ENCODE peak calls at places on chromosomes 5 and 9, in ten cellular contexts. C is CD4-positive, alpha-beta T cell; K is GM10248; O is OCI-LY7; L is breast epithelium; Z is transverse colon; N is CD8-positive, alpha-beta T cell; X is WERI-Rb-1; Y is AG04450; R is IMR-90. I is an unnamed sample.
A peak's percentile ranks its signal among the peaks of the same experiment; 100 is the strongest.

GRCh38 chr9:12916037-12916436 is 141.2 kb downstream of the LURAP1L start:
- DNase-seq in C (no peak), O (no peak), Z (no peak), X (no peak), N (no peak), Y (no peak), L (no peak), K (no peak), R (peak; percentile 19), I (no peak)

GRCh38 chr5:126982926-126983873 is 47.2 kb downstream of the MARCHF3 start:
- DNase-seq in K (no peak), C (no peak), X (no peak), L (no peak), N (no peak), Y (no peak), R (no peak), O (no peak), Z (no peak), I (no peak)

GRCh38 chr5:115424446-115424845 is 120.1 kb downstream of the FEM1C start:
- DNase-seq in Z (no peak), Y (no peak), C (no peak), K (no peak), R (no peak), L (no peak), N (no peak), X (no peak), O (no peak), I (no peak)

GRCh38 chr5:136084698-136085097 is 47.9 kb upstream of the SMAD5 start:
- DNase-seq in K (no peak), O (no peak), L (peak; percentile 68), C (no peak), Y (no peak), N (no peak), X (no peak), R (no peak), Z (peak; percentile 29), I (no peak)

GRCh38 chr9:5786370-5787127 is 46.4 kb downstream of the ERMP1 start:
- DNase-seq in C (no peak), Z (no peak), K (no peak), L (no peak), X (no peak), O (no peak), N (no peak), R (peak; percentile 61), Y (no peak), I (no peak)

GRCh38 chr5:18765304-18765703 is 1131.0 kb downstream of the TAF11L14 start:
- DNase-seq in Z (no peak), C (no peak), O (no peak), X (no peak), R (no peak), Y (no peak), K (no peak), N (no peak), L (no peak), I (no peak)

GRCh38 chr9:95413793-95414192 is 96.3 kb upstream of the FANCC start:
- DNase-seq in L (no peak), K (no peak), R (no peak), N (no peak), O (no peak), Z (no peak), Y (no peak), C (no peak), X (no peak), I (no peak)

GRCh38 chr5:10023494-10023893 is 226.2 kb downstream of the ATPSCKMT start:
- DNase-seq in X (no peak), R (no peak), C (no peak), N (no peak), Y (no peak), L (no peak), O (no peak), K (no peak), Z (no peak), I (no peak)

GRCh38 chr5:1063661-1064382 is 48.0 kb downstream of the SLC12A7 start:
- DNase-seq in X (no peak), N (no peak), K (no peak), C (no peak), Z (no peak), R (no peak), O (no peak), L (no peak), Y (no peak), I (no peak)

GRCh38 chr9:20941177-20941690 is 90.2 kb downstream of the HACD4 start:
- DNase-seq in Y (peak; percentile 36), C (peak; percentile 36), R (peak; percentile 71), Z (peak; percentile 50), N (peak; percentile 30), O (peak; percentile 84), K (peak; percentile 60), X (peak; percentile 55), L (peak; percentile 29), I (peak; percentile 58)

GRCh38 chr5:173753307-173754168 is 134.6 kb upstream of the CPEB4 start:
- DNase-seq in X (peak; percentile 82), C (no peak), Y (peak; percentile 48), L (peak; percentile 30), Z (no peak), R (peak; percentile 72), K (no peak), O (no peak), N (no peak), I (no peak)

GRCh38 chr9:3189113-3189861 is 336.5 kb downstream of the RFX3 start:
- DNase-seq in R (no peak), C (no peak), L (no peak), X (no peak), N (no peak), Y (no peak), Z (no peak), O (no peak), K (no peak), I (no peak)

GRCh38 chr5:140833993-140834392 is at the start of gene PCDHA7:
- DNase-seq in L (no peak), Y (no peak), X (no peak), C (no peak), O (no peak), N (no peak), Z (no peak), R (peak; percentile 2), K (no peak), I (no peak)

GRCh38 chr5:112551437-112552018 is 132.5 kb upstream of the EPB41L4A start:
- DNase-seq in L (peak; percentile 26), Z (peak; percentile 15), O (peak; percentile 75), R (peak; percentile 72), N (no peak), X (peak; percentile 20), K (peak; percentile 58), C (no peak), Y (peak; percentile 20), I (peak; percentile 52)

GRCh38 chr9:132367613-132368305 is 13.0 kb upstream of the SETX start:
- DNase-seq in R (no peak), C (no peak), X (no peak), O (no peak), Z (no peak), L (no peak), N (no peak), Y (no peak), K (no peak), I (no peak)

GRCh38 chr9:92666236-92666635 is 3.7 kb downstream of the IPPK start:
- DNase-seq in K (no peak), Z (no peak), O (no peak), C (no peak), R (no peak), L (no peak), N (no peak), Y (no peak), X (no peak), I (no peak)

GRCh38 chr5:10700516-10700915 is 60.5 kb downstream of the DAP start:
- DNase-seq in N (no peak), X (no peak), O (no peak), L (no peak), C (no peak), Y (no peak), R (no peak), K (no peak), Z (no peak), I (no peak)

DNA sequence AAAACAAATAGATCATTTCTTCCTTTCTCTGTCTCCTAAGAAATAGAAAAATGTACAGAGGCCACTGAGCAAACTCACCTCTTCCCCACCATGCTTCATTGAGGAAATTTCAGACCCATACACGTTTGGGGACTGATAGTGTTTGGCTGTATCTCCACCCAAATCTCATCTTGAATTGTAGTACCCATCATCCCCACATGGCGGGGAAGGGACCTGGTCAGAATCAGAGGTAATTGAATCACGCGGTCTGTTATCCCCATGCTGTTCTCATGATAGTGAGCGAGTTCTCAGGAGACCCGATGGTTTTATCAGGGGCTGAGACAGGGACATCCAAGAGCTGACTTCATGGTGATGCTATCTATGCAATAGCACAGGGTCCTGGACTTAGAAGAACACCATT is 1655.8 kb downstream of the MAT2B start:
- DNase-seq in O (no peak), Y (no peak), R (no peak), L (no peak), C (no peak), Z (no peak), N (no peak), X (no peak), K (no peak), I (no peak)
- TF ChIP-seq CTCF in O (peak; percentile 45), Y (peak; percentile 34), R (no peak), L (no peak), C (no peak), Z (no peak), N (no peak), X (peak; percentile 6), K (no peak), I (no peak)

DNA sequence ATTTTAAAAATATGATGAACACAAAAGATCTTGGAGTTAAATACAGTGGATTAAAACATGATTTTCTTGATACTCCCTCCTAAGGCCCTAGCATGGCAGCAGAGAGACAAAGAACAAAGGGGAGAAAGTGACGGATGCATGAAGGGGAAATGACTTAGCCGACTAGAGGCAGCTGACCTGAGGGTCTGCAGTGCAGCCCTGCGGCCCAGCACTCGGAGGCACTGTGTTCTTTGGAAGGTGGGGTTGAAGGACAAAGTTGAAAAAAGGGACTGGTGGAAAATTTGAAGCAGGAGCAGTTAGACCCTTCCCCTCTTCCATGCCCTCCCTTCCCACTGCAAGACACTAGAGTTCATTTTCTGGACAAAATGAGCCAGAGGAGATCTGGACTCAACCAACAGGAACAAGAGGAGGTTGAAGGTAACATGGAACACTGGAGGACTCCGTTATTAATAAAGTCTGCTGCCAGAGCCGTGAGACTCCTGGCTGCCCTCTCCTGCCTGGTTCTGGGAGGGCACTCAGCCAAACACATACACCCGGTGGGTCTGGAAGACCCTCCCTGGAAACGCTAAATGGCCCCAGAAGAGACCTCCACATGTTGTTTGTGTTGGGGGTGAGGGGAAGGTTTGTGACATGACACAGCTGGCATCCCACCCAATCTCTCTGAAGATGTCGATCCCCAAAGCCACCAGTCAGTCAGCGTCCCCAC is 98.1 kb downstream of the JMY start:
- DNase-seq in N (no peak), X (no peak), Z (no peak), K (no peak), O (peak; percentile 5), L (no peak), Y (no peak), R (no peak), C (no peak), I (no peak)
- TF ChIP-seq CTCF in N (no peak), X (peak; percentile 28), Z (no peak), K (no peak), O (peak; percentile 38), L (no peak), Y (peak; percentile 15), R (no peak), C (no peak), I (no peak)

GRCh38 chr5:86118542-86118941 is 499.2 kb upstream of the COX7C start:
- DNase-seq in L (no peak), R (no peak), X (no peak), Z (no peak), K (no peak), C (no peak), Y (no peak), N (no peak), O (peak; percentile 10), I (no peak)
- TF ChIP-seq CTCF in L (no peak), R (no peak), X (no peak), Z (no peak), K (no peak), C (no peak), Y (no peak), N (no peak), O (peak; percentile 59), I (no peak)

GRCh38 chr5:139377226-139377625 is 5.9 kb downstream of the SLC23A1 start:
- DNase-seq in Y (no peak), N (no peak), L (no peak), X (no peak), R (no peak), K (no peak), O (no peak), Z (peak; percentile 1), C (no peak), I (no peak)
- TF ChIP-seq CTCF in Y (no peak), N (no peak), L (no peak), X (no peak), R (no peak), K (no peak), O (no peak), Z (no peak), C (no peak), I (no peak)